ENCODE peak calls at places on chromosomes 13 and 19, in six cellular contexts. K is stimulated activated CD4-positive, alpha-beta T cell treated with anti-CD3 and anti-CD28 coated beads, Interleukin-1b, Interleukin-23, amount 100 ng/mL, for 24 hours; Q is HCEC 1CT; G is activated naive CD4-positive, alpha-beta T cell; X is AG09319; A is activated CD4-positive, alpha-beta T cell treated with anti-CD3 and anti-CD28 coated beads, Interleukin-2, amount 50 U/mL, for 1 hour. T is an unnamed sample.

GRCh38 chr19:47479701-47480503 is 4.1 kb downstream of the KPTN start:
- DNase-seq in K (no peak), Q (no peak), G (no peak), X (no peak), A (no peak), T (no peak)

GRCh38 chr13:30158774-30159445 is 148.4 kb downstream of the KATNAL1 start:
- DNase-seq in K (no peak), Q (peak), G (no peak), X (peak), A (no peak), T (peak)

GRCh38 chr13:25406377-25406776 is 34.6 kb downstream of the ATP8A2 start:
- DNase-seq in K (no peak), Q (no peak), G (no peak), X (no peak), A (no peak), T (no peak)

GRCh38 chr19:6423499-6424189 is 967 bp downstream of the KHSRP start:
- DNase-seq in K (no peak), Q (peak), G (no peak), X (no peak), A (peak), T (peak)

GRCh38 chr13:73338389-73338788 is 279.6 kb downstream of the KLF5 start:
- DNase-seq in K (no peak), Q (no peak), G (no peak), X (no peak), A (no peak), T (peak)

GRCh38 chr19:32233885-32234284 is 111.5 kb upstream of the ZNF507 start:
- DNase-seq in K (no peak), Q (no peak), G (no peak), X (no peak), A (no peak), T (no peak)

GRCh38 chr19:8338835-8339234 is 4.2 kb downstream of the KANK3 start:
- DNase-seq in K (no peak), Q (no peak), G (no peak), X (no peak), A (no peak), T (no peak)

GRCh38 chr19:5654931-5655330 is 25.4 kb downstream of the MICOS13 start:
- DNase-seq in K (no peak), Q (no peak), G (no peak), X (no peak), A (no peak), T (no peak)

GRCh38 chr19:46390121-46390858 is 23.1 kb downstream of the CCDC8 start:
- DNase-seq in K (no peak), Q (no peak), G (no peak), X (no peak), A (no peak), T (no peak)

GRCh38 chr13:47555235-47555634 is 445.8 kb downstream of the SUCLA2 start:
- DNase-seq in K (no peak), Q (no peak), G (no peak), X (no peak), A (no peak), T (peak)

GRCh38 chr19:2097330-2098327 is 914 bp downstream of the IZUMO4 start:
- DNase-seq in K (no peak), Q (no peak), G (no peak), X (no peak), A (peak), T (no peak)

GRCh38 chr19:34778342-34778741 is 5.3 kb upstream of the ZNF599 start:
- DNase-seq in K (no peak), Q (no peak), G (no peak), X (no peak), A (no peak), T (no peak)

GRCh38 chr19:47111081-47111589 is 2.4 kb downstream of the ZC3H4 start:
- DNase-seq in K (no peak), Q (peak), G (peak), X (no peak), A (peak), T (peak)

GRCh38 chr19:44648536-44649370 is 5.0 kb downstream of the PVR start:
- DNase-seq in K (no peak), Q (no peak), G (no peak), X (peak), A (no peak), T (peak)

GRCh38 chr19:30083701-30084156 is 141.7 kb downstream of the URI1 start:
- DNase-seq in K (no peak), Q (no peak), G (no peak), X (no peak), A (no peak), T (no peak)

GRCh38 chr19:10553943-10554381 is 10.3 kb downstream of the ATG4D start:
- DNase-seq in K (no peak), Q (no peak), G (peak), X (no peak), A (peak), T (no peak)

GRCh38 chr19:29810504-29810871 is 1.3 kb upstream of the CCNE1 start:
- DNase-seq in K (no peak), Q (peak), G (no peak), X (no peak), A (no peak), T (peak)

GRCh38 chr19:44943801-44944249 is 1.8 kb downstream of the APOC4 start:
- DNase-seq in K (no peak), Q (no peak), G (no peak), X (no peak), A (no peak), T (no peak)

GRCh38 chr19:4557971-4558941 is 1.2 kb downstream of the SEMA6B start:
- DNase-seq in K (no peak), Q (no peak), G (peak), X (no peak), A (peak), T (no peak)

GRCh38 chr13:46207828-46208227 is 3.9 kb upstream of the LRRC63 start:
- DNase-seq in K (no peak), Q (no peak), G (no peak), X (no peak), A (no peak), T (no peak)

GRCh38 chr19:48708471-48708870 is 11.1 kb downstream of the MAMSTR start:
- DNase-seq in K (no peak), Q (no peak), G (no peak), X (no peak), A (no peak), T (no peak)

GRCh38 chr13:32033744-32034143 is 2.2 kb downstream of the FRY start:
- DNase-seq in K (no peak), Q (no peak), G (no peak), X (no peak), A (no peak), T (no peak)

GRCh38 chr13:40375522-40376171 is 290.8 kb downstream of the FOXO1 start:
- DNase-seq in K (no peak), Q (no peak), G (no peak), X (no peak), A (no peak), T (no peak)

GRCh38 chr13:109919715-109920375 is 133.5 kb upstream of the IRS2 start:
- DNase-seq in K (no peak), Q (peak), G (no peak), X (no peak), A (no peak), T (peak)

GRCh38 chr19:48271531-48272151 is 1.8 kb downstream of the ZNF114 start:
- DNase-seq in K (no peak), Q (peak), G (no peak), X (no peak), A (no peak), T (peak)

GRCh38 chr13:66537417-66537816 is 692.7 kb downstream of the PCDH9 start:
- DNase-seq in K (no peak), Q (no peak), G (no peak), X (no peak), A (no peak), T (no peak)

GRCh38 chr19:7722231-7722651 is 9.7 kb downstream of the CLEC4G start:
- DNase-seq in K (no peak), Q (no peak), G (no peak), X (no peak), A (no peak), T (no peak)

GRCh38 chr13:58619396-58620113 is 988.0 kb downstream of the PCDH17 start:
- DNase-seq in K (no peak), Q (no peak), G (no peak), X (no peak), A (no peak), T (no peak)

GRCh38 chr13:46041335-46041934 is 11.1 kb downstream of the ZC3H13 start:
- DNase-seq in K (no peak), Q (no peak), G (no peak), X (no peak), A (no peak), T (peak)

GRCh38 chr13:84607614-84608013 is 725.3 kb upstream of the SLITRK1 start:
- DNase-seq in K (no peak), Q (peak), G (no peak), X (peak), A (no peak), T (peak)

GRCh38 chr19:21023901-21024300 is 3.4 kb downstream of the ZNF430 start:
- DNase-seq in K (no peak), Q (peak), G (no peak), X (no peak), A (no peak), T (peak)

GRCh38 chr19:17658666-17659065 is 29.5 kb downstream of the UNC13A start:
- DNase-seq in K (no peak), Q (no peak), G (no peak), X (no peak), A (no peak), T (no peak)

GRCh38 chr19:29819986-29820385 is 8.2 kb downstream of the CCNE1 start:
- DNase-seq in K (no peak), Q (no peak), G (no peak), X (no peak), A (no peak), T (no peak)

GRCh38 chr13:113204378-113204734 is 4.1 kb downstream of the PCID2 start:
- DNase-seq in K (no peak), Q (no peak), G (no peak), X (no peak), A (no peak), T (no peak)

GRCh38 chr13:110949628-110950027 is 34.8 kb upstream of the ANKRD10 start:
- DNase-seq in K (no peak), Q (no peak), G (no peak), X (no peak), A (no peak), T (no peak)

GRCh38 chr19:56899943-56900342 is 59.4 kb upstream of the PEG3 start:
- DNase-seq in K (no peak), Q (no peak), G (no peak), X (no peak), A (no peak), T (no peak)

T was measured in LHCN-M2.